ENCODE peak calls at places on chromosomes 11 and 22, in six cellular contexts. One of them, this sample, is unnamed.
A peak's percentile ranks its signal among the peaks of the same experiment; 100 is the strongest.

GRCh38 chr11:15106201-15106965 is 8.3 kb upstream of the INSC start:
- DNase-seq in tibial nerve: no peak
- DNase-seq in CD4-positive, CD25-positive, alpha-beta regulatory T cell: no peak
- DNase-seq in CD8-positive, alpha-beta memory T cell: no peak
- DNase-seq in CD4-positive, alpha-beta memory T cell: no peak
- DNase-seq in mammary epithelial cell: peak; percentile 74
- DNase-seq in this sample: peak; percentile 12

GRCh38 chr22:45889539-45890350 is 87.2 kb downstream of the WNT7B start:
- DNase-seq in CD4-positive, CD25-positive, alpha-beta regulatory T cell: no peak
- DNase-seq in mammary epithelial cell: no peak
- DNase-seq in CD4-positive, alpha-beta memory T cell: no peak
- DNase-seq in CD8-positive, alpha-beta memory T cell: no peak
- DNase-seq in tibial nerve: no peak
- DNase-seq in this sample: no peak

GRCh38 chr22:17483670-17484372 is 79.5 kb upstream of the SLC25A18 start:
- DNase-seq in CD4-positive, alpha-beta memory T cell: no peak
- DNase-seq in CD4-positive, CD25-positive, alpha-beta regulatory T cell: no peak
- DNase-seq in mammary epithelial cell: no peak
- DNase-seq in tibial nerve: no peak
- DNase-seq in CD8-positive, alpha-beta memory T cell: no peak
- DNase-seq in this sample: no peak

GRCh38 chr22:38081941-38082828 is 1.8 kb downstream of the SLC16A8 start:
- DNase-seq in tibial nerve: no peak
- DNase-seq in mammary epithelial cell: no peak
- DNase-seq in CD4-positive, CD25-positive, alpha-beta regulatory T cell: no peak
- DNase-seq in CD8-positive, alpha-beta memory T cell: no peak
- DNase-seq in CD4-positive, alpha-beta memory T cell: no peak
- DNase-seq in this sample: no peak

GRCh38 chr11:118791961-118792578 is 1.1 kb upstream of the DDX6 start:
- DNase-seq in tibial nerve: peak; percentile 22
- DNase-seq in mammary epithelial cell: no peak
- DNase-seq in CD4-positive, alpha-beta memory T cell: peak; percentile 19
- DNase-seq in CD8-positive, alpha-beta memory T cell: peak; percentile 15
- DNase-seq in CD4-positive, CD25-positive, alpha-beta regulatory T cell: peak; percentile 24
- DNase-seq in this sample: no peak

GRCh38 chr11:12598330-12599256 is 75.6 kb upstream of the TEAD1 start:
- DNase-seq in CD4-positive, alpha-beta memory T cell: peak; percentile 34
- DNase-seq in CD8-positive, alpha-beta memory T cell: no peak
- DNase-seq in CD4-positive, CD25-positive, alpha-beta regulatory T cell: no peak
- DNase-seq in mammary epithelial cell: peak; percentile 60
- DNase-seq in tibial nerve: peak; percentile 39
- DNase-seq in this sample: no peak

GRCh38 chr11:40186401-40187091 is 1272.9 kb downstream of the LRRC4C start:
- DNase-seq in CD4-positive, alpha-beta memory T cell: no peak
- DNase-seq in tibial nerve: no peak
- DNase-seq in mammary epithelial cell: no peak
- DNase-seq in CD4-positive, CD25-positive, alpha-beta regulatory T cell: no peak
- DNase-seq in CD8-positive, alpha-beta memory T cell: no peak
- DNase-seq in this sample: no peak

GRCh38 chr11:115502636-115503082 is 1.6 kb downstream of the CADM1 start:
- DNase-seq in CD8-positive, alpha-beta memory T cell: no peak
- DNase-seq in tibial nerve: no peak
- DNase-seq in CD4-positive, alpha-beta memory T cell: no peak
- DNase-seq in mammary epithelial cell: no peak
- DNase-seq in CD4-positive, CD25-positive, alpha-beta regulatory T cell: no peak
- DNase-seq in this sample: no peak

GRCh38 chr11:45089845-45090499 is 56.5 kb upstream of the PRDM11 start:
- DNase-seq in CD4-positive, CD25-positive, alpha-beta regulatory T cell: no peak
- DNase-seq in mammary epithelial cell: peak; percentile 40
- DNase-seq in tibial nerve: no peak
- DNase-seq in CD4-positive, alpha-beta memory T cell: no peak
- DNase-seq in CD8-positive, alpha-beta memory T cell: no peak
- DNase-seq in this sample: no peak

GRCh38 chr11:63445720-63446119 is 45.2 kb downstream of the PLAAT5 start:
- DNase-seq in tibial nerve: no peak
- DNase-seq in CD4-positive, CD25-positive, alpha-beta regulatory T cell: no peak
- DNase-seq in CD4-positive, alpha-beta memory T cell: no peak
- DNase-seq in CD8-positive, alpha-beta memory T cell: no peak
- DNase-seq in mammary epithelial cell: peak; percentile 63
- DNase-seq in this sample: no peak

GRCh38 chr22:46293591-46294260 is 2.9 kb upstream of the GTSE1 start:
- DNase-seq in CD4-positive, alpha-beta memory T cell: no peak
- DNase-seq in mammary epithelial cell: no peak
- DNase-seq in CD8-positive, alpha-beta memory T cell: no peak
- DNase-seq in tibial nerve: peak; percentile 52
- DNase-seq in CD4-positive, CD25-positive, alpha-beta regulatory T cell: no peak
- DNase-seq in this sample: no peak

GRCh38 chr22:48984639-48985038 is 843.0 kb downstream of the BRD1 start:
- DNase-seq in tibial nerve: no peak
- DNase-seq in CD4-positive, alpha-beta memory T cell: no peak
- DNase-seq in CD8-positive, alpha-beta memory T cell: no peak
- DNase-seq in mammary epithelial cell: no peak
- DNase-seq in CD4-positive, CD25-positive, alpha-beta regulatory T cell: no peak
- DNase-seq in this sample: no peak

GRCh38 chr11:8290122-8290810 is 26.6 kb upstream of the LMO1 start:
- DNase-seq in CD4-positive, CD25-positive, alpha-beta regulatory T cell: no peak
- DNase-seq in mammary epithelial cell: no peak
- DNase-seq in tibial nerve: no peak
- DNase-seq in CD4-positive, alpha-beta memory T cell: no peak
- DNase-seq in CD8-positive, alpha-beta memory T cell: no peak
- DNase-seq in this sample: no peak

GRCh38 chr22:31926969-31927368 is 17.4 kb upstream of the YWHAH start:
- DNase-seq in mammary epithelial cell: peak; percentile 31
- DNase-seq in tibial nerve: no peak
- DNase-seq in CD4-positive, alpha-beta memory T cell: no peak
- DNase-seq in CD4-positive, CD25-positive, alpha-beta regulatory T cell: no peak
- DNase-seq in CD8-positive, alpha-beta memory T cell: no peak
- DNase-seq in this sample: no peak

DNA sequence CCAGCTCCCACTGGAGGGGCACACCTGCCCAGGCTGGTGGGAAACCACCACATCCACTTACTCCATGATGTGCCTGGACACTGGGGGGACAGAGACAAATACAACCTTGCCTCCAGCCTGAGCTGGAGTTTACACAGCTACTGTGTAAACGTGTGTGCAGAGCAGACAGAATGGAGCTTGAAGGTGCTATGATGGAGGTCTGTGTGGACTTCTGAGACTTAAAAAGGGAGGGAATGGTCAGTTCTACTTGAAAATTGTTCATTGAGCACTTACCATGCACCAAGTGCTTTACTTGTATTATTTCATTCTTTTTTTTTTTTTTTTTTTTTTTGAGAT is 11.2 kb downstream of the CDCA5 start:
- DNase-seq in CD4-positive, CD25-positive, alpha-beta regulatory T cell: no peak
- DNase-seq in CD8-positive, alpha-beta memory T cell: no peak
- DNase-seq in CD4-positive, alpha-beta memory T cell: no peak
- DNase-seq in tibial nerve: no peak
- DNase-seq in mammary epithelial cell: no peak
- DNase-seq in this sample: no peak
- H3K4me1 ChIP-seq in CD4-positive, CD25-positive, alpha-beta regulatory T cell: no peaks in the 10 kb centered on the region
- H3K4me1 ChIP-seq in CD8-positive, alpha-beta memory T cell: no peaks in the 10 kb centered on the region
- H3K4me1 ChIP-seq in CD4-positive, alpha-beta memory T cell: no peaks in the 10 kb centered on the region
- H3K4me1 ChIP-seq in tibial nerve: no peaks in the 10 kb centered on the region
- H3K4me1 ChIP-seq in mammary epithelial cell: no peaks in the 10 kb centered on the region
- H3K4me1 ChIP-seq in this sample: no peaks in the 10 kb centered on the region

DNA sequence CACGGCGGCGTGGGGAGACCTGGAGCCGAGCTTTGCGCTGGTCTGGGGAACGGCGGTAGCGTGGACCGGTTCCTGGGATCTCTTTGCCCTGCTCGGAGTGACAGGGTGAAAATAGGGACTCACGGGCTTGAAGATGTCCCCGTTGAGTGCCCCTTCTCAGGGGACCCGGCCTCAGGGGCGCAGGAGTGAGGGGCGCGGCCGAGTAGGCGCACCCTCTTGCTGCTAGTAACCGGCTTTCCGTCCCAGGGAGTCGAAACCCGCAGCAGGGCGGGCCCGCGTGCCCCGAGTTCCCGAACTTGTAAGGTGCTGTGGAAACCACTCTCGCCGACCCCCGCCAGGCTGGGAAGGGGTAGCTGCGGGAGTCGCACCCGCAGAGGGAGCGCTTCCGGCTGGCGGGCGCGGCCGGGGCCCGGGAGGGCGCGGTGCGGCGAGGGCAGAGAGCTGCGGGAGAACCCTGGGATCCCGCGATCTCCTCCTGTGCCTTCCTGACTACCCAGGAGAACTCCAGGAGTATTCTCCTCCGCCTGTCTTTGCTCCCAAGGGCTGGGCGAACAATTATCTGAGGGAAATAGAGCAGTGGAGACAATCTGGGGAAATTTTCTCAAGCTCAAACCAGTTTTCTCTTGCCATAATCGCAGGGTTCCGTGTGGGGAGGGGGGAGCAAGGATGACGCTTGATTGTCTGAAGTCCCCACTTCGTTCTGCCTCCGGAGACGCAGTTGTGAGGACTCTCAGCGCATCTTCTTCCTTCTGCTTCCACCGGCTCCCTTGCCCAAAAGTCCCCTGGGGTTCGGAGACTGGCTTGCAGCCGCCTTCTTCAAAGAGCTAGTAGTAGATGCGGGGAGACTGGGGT is 673 bp downstream of the NELL1 start:
- DNase-seq in CD4-positive, alpha-beta memory T cell: no peak
- DNase-seq in CD8-positive, alpha-beta memory T cell: no peak
- DNase-seq in tibial nerve: no peak
- DNase-seq in mammary epithelial cell: no peak
- DNase-seq in CD4-positive, CD25-positive, alpha-beta regulatory T cell: no peak
- DNase-seq in this sample: no peak
- H3K4me3 ChIP-seq in CD4-positive, alpha-beta memory T cell: no peak overlapping the region
- H3K4me3 ChIP-seq in CD8-positive, alpha-beta memory T cell: no peak overlapping the region
- H3K4me3 ChIP-seq in tibial nerve: no peak overlapping the region
- H3K4me3 ChIP-seq in mammary epithelial cell: no peak overlapping the region
- H3K4me3 ChIP-seq in CD4-positive, CD25-positive, alpha-beta regulatory T cell: no peak overlapping the region
- H3K4me3 ChIP-seq in this sample: peak overlapping the region; percentile 48

GRCh38 chr22:11042116-11042515 is 4485.9 kb upstream of the OR11H1 start:
- DNase-seq in CD4-positive, alpha-beta memory T cell: no peak
- DNase-seq in mammary epithelial cell: no peak
- DNase-seq in CD4-positive, CD25-positive, alpha-beta regulatory T cell: no peak
- DNase-seq in tibial nerve: no peak
- DNase-seq in CD8-positive, alpha-beta memory T cell: no peak
- DNase-seq in this sample: no peak
- H3K9me3 ChIP-seq in CD4-positive, alpha-beta memory T cell: peaks cover 20% of the 10 kb centered on the region
- H3K9me3 ChIP-seq in mammary epithelial cell: peaks cover 36% of the 10 kb centered on the region
- H3K9me3 ChIP-seq in CD4-positive, CD25-positive, alpha-beta regulatory T cell: peaks cover 12% of the 10 kb centered on the region
- H3K9me3 ChIP-seq in tibial nerve: peaks cover 55% of the 10 kb centered on the region
- H3K9me3 ChIP-seq in CD8-positive, alpha-beta memory T cell: peaks cover 4% of the 10 kb centered on the region
- H3K9me3 ChIP-seq in this sample: peaks cover 3% of the 10 kb centered on the region

GRCh38 chr22:35752172-35752832 is 34.6 kb downstream of the APOL5 start:
- DNase-seq in tibial nerve: no peak
- DNase-seq in mammary epithelial cell: no peak
- DNase-seq in CD8-positive, alpha-beta memory T cell: no peak
- DNase-seq in CD4-positive, CD25-positive, alpha-beta regulatory T cell: no peak
- DNase-seq in CD4-positive, alpha-beta memory T cell: no peak
- DNase-seq in this sample: no peak
- H3K4me1 ChIP-seq in tibial nerve: peaks cover 24% of the 10 kb centered on the region
- H3K4me1 ChIP-seq in mammary epithelial cell: no peaks in the 10 kb centered on the region
- H3K4me1 ChIP-seq in CD8-positive, alpha-beta memory T cell: no peaks in the 10 kb centered on the region
- H3K4me1 ChIP-seq in CD4-positive, CD25-positive, alpha-beta regulatory T cell: no peaks in the 10 kb centered on the region
- H3K4me1 ChIP-seq in CD4-positive, alpha-beta memory T cell: no peaks in the 10 kb centered on the region
- H3K4me1 ChIP-seq in this sample: peaks cover 11% of the 10 kb centered on the region

DNA sequence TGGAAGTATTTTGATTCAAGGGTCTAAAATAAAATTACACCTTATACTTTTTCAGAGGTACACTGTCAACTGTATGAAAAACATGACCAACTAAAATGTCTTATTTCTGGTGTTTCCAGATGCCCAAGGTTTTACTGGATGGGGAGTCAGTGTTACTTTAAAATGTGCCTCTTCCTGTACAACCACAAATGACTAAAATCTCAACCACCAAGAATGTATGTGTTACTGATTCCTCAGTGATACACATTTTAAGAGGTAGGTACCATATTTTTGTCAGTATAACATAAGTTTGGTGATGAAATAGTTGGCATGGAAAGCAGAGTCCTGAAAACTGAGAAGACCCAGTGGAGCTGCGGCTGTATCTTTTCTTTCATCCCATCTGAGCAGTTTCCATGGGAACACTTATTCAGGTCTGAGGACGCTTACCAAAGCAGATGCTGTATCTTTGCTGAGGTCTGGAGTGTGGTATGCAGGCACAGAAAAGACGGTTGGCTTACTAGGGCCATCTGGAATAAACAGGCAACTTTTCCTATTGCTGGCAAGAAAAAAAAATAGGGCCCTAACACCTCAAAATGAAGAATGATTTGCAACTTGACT is 21.2 kb upstream of the TP53AIP1 start:
- DNase-seq in CD4-positive, CD25-positive, alpha-beta regulatory T cell: no peak
- DNase-seq in CD8-positive, alpha-beta memory T cell: no peak
- DNase-seq in mammary epithelial cell: no peak
- DNase-seq in tibial nerve: no peak
- DNase-seq in CD4-positive, alpha-beta memory T cell: no peak
- DNase-seq in this sample: no peak
- H3K4me3 ChIP-seq in CD4-positive, CD25-positive, alpha-beta regulatory T cell: no peak overlapping the region
- H3K4me3 ChIP-seq in CD8-positive, alpha-beta memory T cell: no peak overlapping the region
- H3K4me3 ChIP-seq in mammary epithelial cell: no peak overlapping the region
- H3K4me3 ChIP-seq in tibial nerve: no peak overlapping the region
- H3K4me3 ChIP-seq in CD4-positive, alpha-beta memory T cell: no peak overlapping the region
- H3K4me3 ChIP-seq in this sample: no peak overlapping the region

GRCh38 chr22:47627561-47628253 is 865.3 kb downstream of the TBC1D22A start:
- DNase-seq in CD4-positive, CD25-positive, alpha-beta regulatory T cell: no peak
- DNase-seq in CD8-positive, alpha-beta memory T cell: no peak
- DNase-seq in mammary epithelial cell: no peak
- DNase-seq in tibial nerve: no peak
- DNase-seq in CD4-positive, alpha-beta memory T cell: no peak
- DNase-seq in this sample: no peak
- H3K9me3 ChIP-seq in CD4-positive, CD25-positive, alpha-beta regulatory T cell: peaks cover 3% of the 10 kb centered on the region
- H3K9me3 ChIP-seq in CD8-positive, alpha-beta memory T cell: no peaks in the 10 kb centered on the region
- H3K9me3 ChIP-seq in mammary epithelial cell: peaks cover 69% of the 10 kb centered on the region
- H3K9me3 ChIP-seq in tibial nerve: no peaks in the 10 kb centered on the region
- H3K9me3 ChIP-seq in CD4-positive, alpha-beta memory T cell: no peaks in the 10 kb centered on the region
- H3K9me3 ChIP-seq in this sample: no peaks in the 10 kb centered on the region

This sample was measured in HAP-1.